ENCODE peak calls at places on chromosomes 6 and 20, in eight cellular contexts. T, E, C, B, N, S, L and Q are unnamed samples. For H3K4me1, the result is how much of the 10 kb centered on the place peaks cover.

GRCh38 chr6:146857180-146857959 is 258.6 kb downstream of the ADGB start:
- DNase-seq in B (peak), T (peak), C (peak), L (peak), S (peak), N (peak), E (peak), Q (peak)

GRCh38 chr6:80179691-80180090 is 73.2 kb downstream of the BCKDHB start:
- DNase-seq in S (no peak), T (no peak), B (no peak), N (no peak), C (no peak), E (no peak), L (no peak), Q (no peak)

GRCh38 chr20:12054556-12054955 is 136.9 kb downstream of the BTBD3 start:
- DNase-seq in S (no peak), C (no peak), B (no peak), E (no peak), L (no peak), T (no peak), N (no peak), Q (no peak)

GRCh38 chr6:83824388-83824801 is 28.8 kb upstream of the RIPPLY2 start:
- DNase-seq in N (no peak), S (no peak), T (no peak), L (no peak), C (no peak), B (no peak), E (no peak), Q (no peak)

GRCh38 chr6:122268394-122268793 is 131.1 kb upstream of the HSF2 start:
- DNase-seq in L (no peak), T (no peak), S (no peak), B (no peak), N (no peak), C (no peak), E (no peak), Q (no peak)

GRCh38 chr6:110746680-110747079 is 68.6 kb downstream of the CDK19 start:
- DNase-seq in N (no peak), C (peak), E (no peak), L (no peak), S (no peak), T (no peak), B (no peak), Q (no peak)

GRCh38 chr6:118893095-118893881 is 664 bp upstream of the ASF1A start:
- DNase-seq in N (no peak), S (peak), T (no peak), L (no peak), C (peak), B (peak), E (no peak), Q (no peak)

GRCh38 chr20:47795214-47795667 is 10.0 kb upstream of the SULF2 start:
- DNase-seq in T (no peak), C (no peak), L (no peak), B (no peak), S (no peak), N (no peak), E (peak), Q (no peak)

GRCh38 chr6:108684809-108685329 is 124.2 kb downstream of the FOXO3 start:
- DNase-seq in L (no peak), E (no peak), N (no peak), C (no peak), B (peak), S (no peak), T (no peak), Q (no peak)

GRCh38 chr20:35891375-35891774 is 62.9 kb downstream of the SCAND1 start:
- DNase-seq in S (no peak), E (no peak), L (no peak), C (no peak), B (no peak), T (no peak), N (no peak), Q (no peak)

GRCh38 chr6:157959451-157960227 is 22.0 kb upstream of the SYNJ2 start:
- DNase-seq in N (no peak), S (no peak), B (no peak), L (no peak), T (no peak), C (no peak), E (no peak), Q (peak)

GRCh38 chr6:100173211-100173610 is 179.2 kb upstream of the MCHR2 start:
- DNase-seq in E (no peak), C (no peak), T (no peak), N (no peak), S (no peak), L (no peak), B (no peak), Q (no peak)

GRCh38 chr6:16544006-16544405 is 217.3 kb downstream of the ATXN1 start:
- DNase-seq in E (no peak), T (peak), B (no peak), C (no peak), L (no peak), N (no peak), S (no peak), Q (no peak)

GRCh38 chr20:36745234-36745926 is 510 bp downstream of the NDRG3 start:
- DNase-seq in B (peak), E (no peak), L (no peak), C (peak), N (no peak), S (no peak), T (no peak), Q (no peak)

GRCh38 chr6:117548797-117549301 is 53.5 kb downstream of the GOPC start:
- DNase-seq in E (no peak), L (no peak), C (peak), B (no peak), N (no peak), T (no peak), S (no peak), Q (no peak)

DNA sequence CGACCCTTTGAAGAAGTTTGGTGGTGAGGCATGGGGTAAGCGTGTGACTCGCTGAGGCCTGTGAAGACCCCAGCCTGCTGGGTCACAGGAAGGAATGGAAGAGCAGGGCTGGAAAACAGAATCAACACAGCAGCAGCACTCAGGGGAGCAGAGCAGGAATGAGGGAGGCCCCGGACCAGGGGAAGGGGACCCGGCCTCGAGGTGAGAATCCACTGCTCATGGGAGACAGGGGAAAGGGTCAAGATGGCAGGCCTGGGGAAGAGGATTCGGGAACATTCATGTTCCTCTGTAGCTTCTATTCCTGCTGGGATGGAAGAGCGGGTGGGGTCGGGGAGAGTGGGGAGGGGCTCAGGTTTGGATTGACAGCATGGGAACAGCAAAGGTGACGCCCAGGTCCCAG is 59.4 kb downstream of the NPEPL1 start:
- DNase-seq in N (no peak), E (no peak), B (no peak), T (no peak), L (peak), C (no peak), S (no peak), Q (peak)
- H3K4me1 ChIP-seq in N (under half), E (under half), B (under half), T (under half), L (under half), C (under half), S (under half), Q (under half)

GRCh38 chr6:106547556-106547955 is 81.7 kb downstream of the RTN4IP1 start:
- DNase-seq in C (no peak), N (no peak), B (no peak), S (no peak), T (no peak), L (no peak), E (no peak), Q (no peak)

GRCh38 chr6:106546322-106547052 is 82.8 kb downstream of the RTN4IP1 start:
- DNase-seq in B (no peak), E (no peak), L (no peak), C (peak), T (no peak), S (no peak), N (peak), Q (no peak)

GRCh38 chr6:106549521-106549920 is 79.8 kb downstream of the RTN4IP1 start:
- DNase-seq in N (no peak), S (no peak), L (no peak), T (no peak), C (no peak), E (no peak), B (no peak), Q (no peak)

GRCh38 chr6:106547961-106548453 is 81.3 kb downstream of the RTN4IP1 start:
- DNase-seq in B (no peak), L (no peak), E (no peak), C (peak), N (no peak), S (peak), T (no peak), Q (no peak)

DNA sequence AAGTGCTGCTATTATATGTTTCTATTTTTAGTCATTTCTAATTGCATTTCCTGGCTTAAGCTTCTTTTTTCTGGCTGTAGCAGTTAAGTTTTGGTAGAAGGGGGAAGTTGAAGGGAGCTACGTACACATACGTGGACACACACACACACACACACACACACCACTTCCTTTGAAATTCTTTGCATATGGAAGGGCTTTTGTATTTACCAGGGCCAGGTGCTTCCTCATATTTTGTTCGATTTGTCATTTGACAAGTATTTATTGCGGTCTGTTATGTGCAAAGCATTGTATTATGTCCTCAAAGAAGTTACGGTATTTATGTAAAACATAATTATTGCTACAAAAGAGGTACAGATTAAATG is 82.3 kb downstream of the RTN4IP1 start:
- DNase-seq in C (peak), N (peak), T (no peak), S (no peak), E (no peak), B (no peak), L (no peak), Q (no peak)
- TF ChIP-seq POLR2AphosphoS5 in C (no peak), N (no peak), T (no peak), S (no peak), E (no peak), B (no peak), L (no peak), Q (no peak)

DNA sequence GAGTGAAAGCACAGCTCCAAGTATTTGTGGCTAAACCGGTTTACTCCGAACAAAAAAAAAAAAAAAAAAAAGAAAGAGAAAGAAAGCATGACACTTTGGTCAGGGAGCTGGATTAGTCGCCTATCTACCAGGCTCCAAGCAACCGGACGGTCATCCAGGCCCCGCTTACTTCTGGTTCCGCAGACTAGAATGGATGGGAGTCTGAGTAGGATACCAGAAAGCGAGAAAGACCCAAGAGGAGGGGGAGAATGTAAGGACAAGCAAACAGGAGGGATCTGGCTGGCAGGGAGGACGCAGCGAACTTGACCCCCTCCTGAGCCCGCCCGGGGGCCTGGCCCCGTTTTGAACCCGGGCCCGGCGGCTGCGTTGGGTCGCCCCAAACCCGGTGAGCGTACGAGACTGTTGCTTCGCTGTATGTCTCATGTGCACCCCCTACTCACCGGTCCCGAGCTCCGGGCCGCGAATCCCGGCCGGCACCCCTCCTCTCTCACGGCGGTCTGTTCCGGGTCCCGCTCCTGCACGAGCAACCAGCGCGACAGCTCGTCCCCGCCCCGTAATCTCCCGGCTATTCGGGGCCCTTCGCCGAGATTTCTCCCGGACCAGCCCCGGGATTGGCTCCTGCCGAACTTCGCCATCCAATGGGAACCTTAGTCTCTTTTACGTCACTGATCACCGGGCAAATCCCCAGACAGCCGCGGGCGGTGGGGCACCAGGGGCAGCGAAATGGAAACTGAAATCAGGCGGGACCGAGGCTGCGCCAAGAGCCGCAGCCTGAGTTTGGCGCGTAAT is at the start of gene TRIM26:
- DNase-seq in L (peak), S (peak), C (peak), E (peak), T (peak), N (peak), B (peak), Q (peak)
- H3K4me1 ChIP-seq in L (under half), S (under half), C (half or more), E (under half), T (under half), N (under half), B (under half), Q (half or more)

DNA sequence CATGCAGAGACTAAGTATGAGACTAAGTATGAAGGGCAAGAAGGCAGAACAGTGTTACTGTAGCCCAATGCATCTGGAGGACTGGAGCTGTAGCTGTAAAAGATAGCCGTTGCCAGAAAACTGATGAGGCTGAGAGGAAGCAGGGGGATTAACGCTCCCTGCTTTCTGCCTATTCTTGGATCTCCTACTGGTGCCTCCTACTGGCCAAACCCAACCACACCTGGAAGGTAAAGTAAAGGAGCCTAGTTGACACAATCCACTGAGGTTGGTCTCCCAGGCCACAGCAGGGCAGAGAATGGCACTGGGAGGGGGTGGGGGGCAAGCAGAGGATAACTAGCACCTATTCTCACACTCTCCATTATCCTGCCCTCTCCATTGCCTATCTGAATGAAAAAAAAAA is 105.0 kb upstream of the MRPS10 start:
- DNase-seq in E (no peak), L (peak), C (no peak), T (no peak), N (no peak), B (no peak), S (peak), Q (no peak)
- TF ChIP-seq POLR2AphosphoS5 in E (no peak), L (no peak), C (no peak), T (no peak), N (no peak), B (no peak), S (no peak), Q (no peak)

GRCh38 chr6:35600659-35601125 is 88.0 kb upstream of the TULP1 start:
- DNase-seq in N (no peak), B (no peak), L (no peak), E (no peak), T (no peak), C (no peak), S (no peak), Q (no peak)

GRCh38 chr6:35603326-35604202 is 85.2 kb downstream of the FKBP5 start:
- DNase-seq in N (no peak), C (peak), L (no peak), E (no peak), B (no peak), T (no peak), S (no peak), Q (no peak)

GRCh38 chr6:35599761-35600658 is 87.3 kb upstream of the TULP1 start:
- DNase-seq in C (no peak), L (no peak), S (no peak), N (no peak), B (no peak), T (no peak), E (no peak), Q (no peak)

GRCh38 chr6:35602133-35602946 is 86.4 kb downstream of the FKBP5 start:
- DNase-seq in L (no peak), E (no peak), S (no peak), B (no peak), N (no peak), C (peak), T (no peak), Q (no peak)

DNA sequence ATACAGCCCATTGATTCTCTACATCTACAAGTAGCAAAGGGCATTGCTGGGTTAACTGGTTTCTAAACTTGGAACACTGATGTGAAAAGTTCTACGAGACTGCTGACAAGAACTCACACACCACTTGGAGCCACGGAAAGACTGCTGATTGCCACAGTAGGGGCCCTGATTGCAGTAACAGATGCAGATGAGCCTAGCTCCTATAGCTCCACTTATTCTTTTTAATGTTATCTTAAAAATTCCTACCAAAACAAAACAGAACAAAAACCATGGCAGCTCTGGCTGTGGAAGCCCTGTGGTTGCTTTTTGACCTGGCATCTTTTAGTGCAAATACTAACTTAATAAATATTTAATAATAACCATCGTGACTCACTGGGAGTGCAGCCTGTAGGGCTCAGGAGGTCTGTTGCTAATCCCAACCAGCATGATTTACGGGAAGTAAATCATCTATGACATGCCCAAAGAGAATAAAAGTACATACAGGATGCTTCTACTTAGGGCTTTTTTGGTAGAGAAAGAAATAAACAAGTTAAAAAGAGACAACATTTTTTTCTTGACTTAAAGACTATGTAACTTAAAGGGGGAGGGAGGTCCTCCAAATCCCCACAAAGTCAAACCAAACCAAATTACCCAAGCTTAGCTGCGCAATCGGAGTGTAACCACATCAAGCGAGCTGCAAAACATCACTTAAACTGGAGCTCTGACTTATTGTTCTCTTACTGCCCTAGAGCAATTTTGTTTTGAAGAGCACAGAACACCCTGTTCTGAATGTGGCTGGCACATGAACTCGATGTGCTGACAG is 87.2 kb downstream of the FKBP5 start:
- DNase-seq in E (no peak), N (peak), L (no peak), B (peak), T (no peak), S (no peak), C (peak), Q (peak)
- H3K4me1 ChIP-seq in E (under half), N (half or more), L (under half), B (under half), T (half or more), S (under half), C (under half), Q (half or more)